ENCODE peak calls at places on chromosome 19, in four cellular contexts. One of them, this sample, is unnamed.

GRCh38 chr19:17286263-17286662 is 4.6 kb downstream of the ANKLE1 start:
- DNase-seq in effector CD4-positive, alpha-beta T cell: no peak
- DNase-seq in stimulated activated CD4-positive, alpha-beta T cell treated with anti-CD3 and anti-CD28 coated beads, Interleukin-4, amount 100 ng/mL, for 24 hours: no peak
- DNase-seq in fibroblast of the aortic adventitia: no peak
- DNase-seq in this sample: no peak

GRCh38 chr19:33282036-33282686 is 20.2 kb downstream of the CEBPA start:
- DNase-seq in effector CD4-positive, alpha-beta T cell: no peak
- DNase-seq in stimulated activated CD4-positive, alpha-beta T cell treated with anti-CD3 and anti-CD28 coated beads, Interleukin-4, amount 100 ng/mL, for 24 hours: no peak
- DNase-seq in fibroblast of the aortic adventitia: no peak
- DNase-seq in this sample: no peak

GRCh38 chr19:1888385-1888784 is 3.1 kb upstream of the ABHD17A start:
- DNase-seq in effector CD4-positive, alpha-beta T cell: no peak
- DNase-seq in stimulated activated CD4-positive, alpha-beta T cell treated with anti-CD3 and anti-CD28 coated beads, Interleukin-4, amount 100 ng/mL, for 24 hours: no peak
- DNase-seq in fibroblast of the aortic adventitia: no peak
- DNase-seq in this sample: no peak

GRCh38 chr19:29491995-29492577 is 33.7 kb upstream of the VSTM2B start:
- DNase-seq in effector CD4-positive, alpha-beta T cell: no peak
- DNase-seq in stimulated activated CD4-positive, alpha-beta T cell treated with anti-CD3 and anti-CD28 coated beads, Interleukin-4, amount 100 ng/mL, for 24 hours: no peak
- DNase-seq in fibroblast of the aortic adventitia: no peak
- DNase-seq in this sample: no peak

GRCh38 chr19:13693933-13694332 is 70.4 kb upstream of the MRI1 start:
- DNase-seq in effector CD4-positive, alpha-beta T cell: no peak
- DNase-seq in stimulated activated CD4-positive, alpha-beta T cell treated with anti-CD3 and anti-CD28 coated beads, Interleukin-4, amount 100 ng/mL, for 24 hours: no peak
- DNase-seq in fibroblast of the aortic adventitia: no peak
- DNase-seq in this sample: no peak

GRCh38 chr19:6425732-6426686 is 1.4 kb upstream of the KHSRP start:
- DNase-seq in effector CD4-positive, alpha-beta T cell: no peak
- DNase-seq in stimulated activated CD4-positive, alpha-beta T cell treated with anti-CD3 and anti-CD28 coated beads, Interleukin-4, amount 100 ng/mL, for 24 hours: no peak
- DNase-seq in fibroblast of the aortic adventitia: no peak
- DNase-seq in this sample: no peak

GRCh38 chr19:55696301-55697068 is 21.5 kb downstream of the EPN1 start:
- DNase-seq in effector CD4-positive, alpha-beta T cell: no peak
- DNase-seq in stimulated activated CD4-positive, alpha-beta T cell treated with anti-CD3 and anti-CD28 coated beads, Interleukin-4, amount 100 ng/mL, for 24 hours: no peak
- DNase-seq in fibroblast of the aortic adventitia: no peak
- DNase-seq in this sample: no peak

GRCh38 chr19:10009269-10009665 is 1.0 kb downstream of the COL5A3 start:
- DNase-seq in effector CD4-positive, alpha-beta T cell: peak; percentile 16
- DNase-seq in stimulated activated CD4-positive, alpha-beta T cell treated with anti-CD3 and anti-CD28 coated beads, Interleukin-4, amount 100 ng/mL, for 24 hours: peak; percentile 26
- DNase-seq in fibroblast of the aortic adventitia: peak; percentile 81
- DNase-seq in this sample: peak; percentile 86

GRCh38 chr19:41930926-41931592 is 2.8 kb upstream of the ERFL start:
- DNase-seq in effector CD4-positive, alpha-beta T cell: no peak
- DNase-seq in stimulated activated CD4-positive, alpha-beta T cell treated with anti-CD3 and anti-CD28 coated beads, Interleukin-4, amount 100 ng/mL, for 24 hours: no peak
- DNase-seq in fibroblast of the aortic adventitia: no peak
- DNase-seq in this sample: no peak

GRCh38 chr19:55585658-55586339 is 5.2 kb upstream of the ZNF579 start:
- DNase-seq in effector CD4-positive, alpha-beta T cell: no peak
- DNase-seq in stimulated activated CD4-positive, alpha-beta T cell treated with anti-CD3 and anti-CD28 coated beads, Interleukin-4, amount 100 ng/mL, for 24 hours: peak; percentile 58
- DNase-seq in fibroblast of the aortic adventitia: peak; percentile 58
- DNase-seq in this sample: peak; percentile 79

GRCh38 chr19:53161123-53161522 is 2.3 kb upstream of the ZNF347 start:
- DNase-seq in effector CD4-positive, alpha-beta T cell: no peak
- DNase-seq in stimulated activated CD4-positive, alpha-beta T cell treated with anti-CD3 and anti-CD28 coated beads, Interleukin-4, amount 100 ng/mL, for 24 hours: no peak
- DNase-seq in fibroblast of the aortic adventitia: no peak
- DNase-seq in this sample: no peak

GRCh38 chr19:38792250-38793111 is 3.5 kb downstream of the LGALS7B start:
- DNase-seq in effector CD4-positive, alpha-beta T cell: no peak
- DNase-seq in stimulated activated CD4-positive, alpha-beta T cell treated with anti-CD3 and anti-CD28 coated beads, Interleukin-4, amount 100 ng/mL, for 24 hours: peak; percentile 25
- DNase-seq in fibroblast of the aortic adventitia: no peak
- DNase-seq in this sample: peak; percentile 26

GRCh38 chr19:38736036-38736412 is 8.2 kb downstream of the CAPN12 start:
- DNase-seq in effector CD4-positive, alpha-beta T cell: peak; percentile 54
- DNase-seq in stimulated activated CD4-positive, alpha-beta T cell treated with anti-CD3 and anti-CD28 coated beads, Interleukin-4, amount 100 ng/mL, for 24 hours: peak; percentile 53
- DNase-seq in fibroblast of the aortic adventitia: no peak
- DNase-seq in this sample: no peak

GRCh38 chr19:48415395-48415794 is 21.9 kb downstream of the GRIN2D start:
- DNase-seq in effector CD4-positive, alpha-beta T cell: peak; percentile 55
- DNase-seq in stimulated activated CD4-positive, alpha-beta T cell treated with anti-CD3 and anti-CD28 coated beads, Interleukin-4, amount 100 ng/mL, for 24 hours: peak; percentile 69
- DNase-seq in fibroblast of the aortic adventitia: peak; percentile 26
- DNase-seq in this sample: peak; percentile 56

GRCh38 chr19:9309974-9310446 is 372 bp upstream of the ZNF699 start:
- DNase-seq in effector CD4-positive, alpha-beta T cell: no peak
- DNase-seq in stimulated activated CD4-positive, alpha-beta T cell treated with anti-CD3 and anti-CD28 coated beads, Interleukin-4, amount 100 ng/mL, for 24 hours: peak; percentile 88
- DNase-seq in fibroblast of the aortic adventitia: peak; percentile 92
- DNase-seq in this sample: peak; percentile 93

This sample was measured in fibroblast of pulmonary artery.